ENCODE peak calls at places on chromosomes 11 and 22, in five cellular contexts. One of them, this sample, is unnamed.
A peak's percentile ranks its signal among the peaks of the same experiment; 100 is the strongest.

GRCh38 chr22:43274595-43275240 is 68.5 kb downstream of the SCUBE1 start:
- DNase-seq in IMR-90: no peak
- DNase-seq in SK-N-SH: no peak
- DNase-seq in HepG2: no peak
- DNase-seq in GM12878: no peak
- DNase-seq in this sample: no peak

GRCh38 chr22:46029574-46030200 is 52.7 kb upstream of the WNT7B start:
- DNase-seq in IMR-90: no peak
- DNase-seq in SK-N-SH: no peak
- DNase-seq in HepG2: no peak
- DNase-seq in GM12878: no peak
- DNase-seq in this sample: no peak

GRCh38 chr22:35051034-35051535 is 14.9 kb upstream of the ISX start:
- DNase-seq in IMR-90: no peak
- DNase-seq in SK-N-SH: no peak
- DNase-seq in HepG2: no peak
- DNase-seq in GM12878: no peak
- DNase-seq in this sample: no peak

GRCh38 chr11:30244255-30244654 is 13.4 kb downstream of the FSHB start:
- DNase-seq in IMR-90: peak; percentile 58
- DNase-seq in SK-N-SH: no peak
- DNase-seq in HepG2: no peak
- DNase-seq in GM12878: no peak
- DNase-seq in this sample: no peak

GRCh38 chr11:92384316-92384715 is 159.7 kb downstream of the FAT3 start:
- DNase-seq in IMR-90: peak; percentile 60
- DNase-seq in SK-N-SH: peak; percentile 18
- DNase-seq in HepG2: no peak
- DNase-seq in GM12878: no peak
- DNase-seq in this sample: no peak

GRCh38 chr11:42311944-42312343 is 852.5 kb upstream of the LRRC4C start:
- DNase-seq in IMR-90: no peak
- DNase-seq in SK-N-SH: no peak
- DNase-seq in HepG2: no peak
- DNase-seq in GM12878: no peak
- DNase-seq in this sample: no peak

GRCh38 chr11:73426184-73426845 is 50.1 kb downstream of the RELT start:
- DNase-seq in IMR-90: peak; percentile 53
- DNase-seq in SK-N-SH: no peak
- DNase-seq in HepG2: no peak
- DNase-seq in GM12878: no peak
- DNase-seq in this sample: no peak

GRCh38 chr11:130211144-130211543 is 51.6 kb downstream of the ST14 start:
- DNase-seq in IMR-90: no peak
- DNase-seq in SK-N-SH: no peak
- DNase-seq in HepG2: no peak
- DNase-seq in GM12878: no peak
- DNase-seq in this sample: no peak

GRCh38 chr11:104256525-104256924 is 92.6 kb upstream of the PDGFD start:
- DNase-seq in IMR-90: peak; percentile 13
- DNase-seq in SK-N-SH: no peak
- DNase-seq in HepG2: no peak
- DNase-seq in GM12878: no peak
- DNase-seq in this sample: no peak

GRCh38 chr11:118287006-118287405 is 17.5 kb upstream of the CD3E start:
- DNase-seq in IMR-90: no peak
- DNase-seq in SK-N-SH: no peak
- DNase-seq in HepG2: no peak
- DNase-seq in GM12878: no peak
- DNase-seq in this sample: no peak

GRCh38 chr11:75562048-75562835 is at the start of gene SERPINH1:
- DNase-seq in IMR-90: peak; percentile 84
- DNase-seq in SK-N-SH: peak; percentile 95
- DNase-seq in HepG2: peak; percentile 81
- DNase-seq in GM12878: peak; percentile 58
- DNase-seq in this sample: peak; percentile 93

GRCh38 chr11:121437018-121437685 is 15.0 kb upstream of the SORL1 start:
- DNase-seq in IMR-90: peak; percentile 12
- DNase-seq in SK-N-SH: no peak
- DNase-seq in HepG2: no peak
- DNase-seq in GM12878: no peak
- DNase-seq in this sample: no peak

GRCh38 chr22:27329471-27329870 is 472.1 kb downstream of the MN1 start:
- DNase-seq in IMR-90: no peak
- DNase-seq in SK-N-SH: no peak
- DNase-seq in HepG2: no peak
- DNase-seq in GM12878: no peak
- DNase-seq in this sample: no peak

GRCh38 chr11:47564933-47565339 is 463 bp upstream of the PTPMT1 start:
- DNase-seq in IMR-90: no peak
- DNase-seq in SK-N-SH: peak; percentile 43
- DNase-seq in HepG2: no peak
- DNase-seq in GM12878: no peak
- DNase-seq in this sample: no peak

GRCh38 chr11:79510948-79511347 is 70.1 kb upstream of the TENM4 start:
- DNase-seq in IMR-90: no peak
- DNase-seq in SK-N-SH: peak; percentile 26
- DNase-seq in HepG2: no peak
- DNase-seq in GM12878: no peak
- DNase-seq in this sample: no peak

GRCh38 chr11:18772211-18772610 is 19.4 kb downstream of the PTPN5 start:
- DNase-seq in IMR-90: peak; percentile 28
- DNase-seq in SK-N-SH: no peak
- DNase-seq in HepG2: no peak
- DNase-seq in GM12878: no peak
- DNase-seq in this sample: no peak

GRCh38 chr11:123308077-123308476 is 113.0 kb upstream of the CLMP start:
- DNase-seq in IMR-90: peak; percentile 64
- DNase-seq in SK-N-SH: peak; percentile 62
- DNase-seq in HepG2: no peak
- DNase-seq in GM12878: peak; percentile 19
- DNase-seq in this sample: no peak

GRCh38 chr11:10823152-10823579 is 14.4 kb upstream of the EIF4G2 start:
- DNase-seq in IMR-90: no peak
- DNase-seq in SK-N-SH: no peak
- DNase-seq in HepG2: no peak
- DNase-seq in GM12878: peak; percentile 15
- DNase-seq in this sample: peak; percentile 50

GRCh38 chr11:59144579-59145345 is 2.1 kb downstream of the FAM111A start:
- DNase-seq in IMR-90: peak; percentile 78
- DNase-seq in SK-N-SH: peak; percentile 20
- DNase-seq in HepG2: no peak
- DNase-seq in GM12878: peak; percentile 71
- DNase-seq in this sample: peak; percentile 59
- TF ChIP-seq MXI1 in IMR-90: peak; percentile 95
- TF ChIP-seq MXI1 in SK-N-SH: no peak
- TF ChIP-seq MXI1 in HepG2: no peak
- TF ChIP-seq MXI1 in GM12878: peak; percentile 87
- TF ChIP-seq MXI1 in this sample: no peak

DNA sequence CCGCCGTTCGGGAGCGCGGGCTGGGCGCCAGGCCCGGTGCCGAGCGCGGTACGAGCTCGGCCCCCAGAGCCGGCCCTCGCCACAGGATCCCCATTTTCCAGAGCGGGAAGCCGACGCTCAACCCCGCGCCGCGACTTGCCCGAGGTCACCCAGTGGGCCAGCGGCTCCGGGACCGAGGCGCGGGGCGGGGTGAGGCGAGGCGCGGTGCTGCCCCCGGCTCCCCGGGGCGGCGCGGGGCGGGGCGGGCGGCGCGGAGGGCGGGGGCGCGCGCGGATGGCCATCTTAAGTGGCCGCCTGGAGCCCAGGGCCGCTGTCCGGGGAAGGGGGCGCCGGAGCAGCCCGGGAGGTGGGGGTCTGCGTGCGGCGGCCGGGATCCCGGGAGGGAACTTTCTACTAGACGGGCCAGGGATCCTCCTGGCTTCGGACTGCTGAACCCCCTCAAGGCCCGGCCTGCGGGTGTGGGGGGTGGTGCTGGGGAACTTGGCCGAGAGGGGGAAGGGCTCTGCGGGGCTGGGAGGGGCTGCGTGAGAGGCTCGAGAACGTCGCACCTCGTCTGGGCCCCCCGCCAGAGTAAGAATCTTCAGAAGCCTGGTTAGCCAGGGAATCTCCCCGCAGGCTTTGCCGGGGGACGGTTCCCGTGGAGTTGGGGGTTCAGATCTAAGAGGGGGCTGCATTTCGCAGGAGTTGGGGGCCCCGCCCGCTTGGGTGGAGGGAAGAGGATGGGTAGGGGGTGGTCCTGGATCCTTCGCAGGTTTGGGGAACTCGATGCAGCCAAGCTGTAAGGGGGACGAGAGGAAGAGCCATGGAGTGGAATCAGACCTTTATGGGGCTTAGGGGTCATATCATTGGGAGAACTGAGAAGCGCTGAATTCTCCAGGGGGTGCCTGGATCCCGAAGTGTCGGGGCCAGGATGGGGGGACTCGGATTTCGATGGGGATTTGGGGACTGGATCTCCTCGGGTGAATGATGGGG is 666 bp upstream of the INPPL1 start:
- DNase-seq in IMR-90: peak; percentile 56
- DNase-seq in SK-N-SH: peak; percentile 84
- DNase-seq in HepG2: no peak
- DNase-seq in GM12878: no peak
- DNase-seq in this sample: peak; percentile 77
- TF ChIP-seq MXI1 in IMR-90: no peak
- TF ChIP-seq MXI1 in SK-N-SH: peak; percentile 51
- TF ChIP-seq MXI1 in HepG2: peak; percentile 1
- TF ChIP-seq MXI1 in GM12878: no peak
- TF ChIP-seq MXI1 in this sample: no peak

GRCh38 chr22:26134654-26135330 is 34.5 kb upstream of the SEZ6L start:
- DNase-seq in IMR-90: no peak
- DNase-seq in SK-N-SH: no peak
- DNase-seq in HepG2: peak; percentile 3
- DNase-seq in GM12878: no peak
- DNase-seq in this sample: peak; percentile 4
- TF ChIP-seq MXI1 in IMR-90: no peak
- TF ChIP-seq MXI1 in SK-N-SH: no peak
- TF ChIP-seq MXI1 in HepG2: no peak
- TF ChIP-seq MXI1 in GM12878: no peak
- TF ChIP-seq MXI1 in this sample: no peak

GRCh38 chr22:23269441-23270211 is 89.3 kb downstream of the BCR start:
- DNase-seq in IMR-90: no peak
- DNase-seq in SK-N-SH: no peak
- DNase-seq in HepG2: no peak
- DNase-seq in GM12878: no peak
- DNase-seq in this sample: no peak
- TF ChIP-seq MXI1 in IMR-90: no peak
- TF ChIP-seq MXI1 in SK-N-SH: no peak
- TF ChIP-seq MXI1 in HepG2: no peak
- TF ChIP-seq MXI1 in GM12878: no peak
- TF ChIP-seq MXI1 in this sample: no peak

GRCh38 chr22:48901324-48901723 is 926.3 kb downstream of the BRD1 start:
- DNase-seq in IMR-90: no peak
- DNase-seq in SK-N-SH: no peak
- DNase-seq in HepG2: no peak
- DNase-seq in GM12878: no peak
- DNase-seq in this sample: no peak
- TF ChIP-seq MXI1 in IMR-90: no peak
- TF ChIP-seq MXI1 in SK-N-SH: no peak
- TF ChIP-seq MXI1 in HepG2: no peak
- TF ChIP-seq MXI1 in GM12878: no peak
- TF ChIP-seq MXI1 in this sample: no peak

GRCh38 chr11:63915961-63916836 is 765 bp downstream of the RCOR2 start:
- DNase-seq in IMR-90: no peak
- DNase-seq in SK-N-SH: peak; percentile 91
- DNase-seq in HepG2: peak; percentile 53
- DNase-seq in GM12878: no peak
- DNase-seq in this sample: peak; percentile 76
- TF ChIP-seq MXI1 in IMR-90: no peak
- TF ChIP-seq MXI1 in SK-N-SH: peak; percentile 40
- TF ChIP-seq MXI1 in HepG2: no peak
- TF ChIP-seq MXI1 in GM12878: no peak
- TF ChIP-seq MXI1 in this sample: no peak

GRCh38 chr22:25038239-25038638 is 85.7 kb downstream of the KIAA1671 start:
- DNase-seq in IMR-90: no peak
- DNase-seq in SK-N-SH: no peak
- DNase-seq in HepG2: no peak
- DNase-seq in GM12878: no peak
- DNase-seq in this sample: no peak
- TF ChIP-seq MXI1 in IMR-90: no peak
- TF ChIP-seq MXI1 in SK-N-SH: no peak
- TF ChIP-seq MXI1 in HepG2: no peak
- TF ChIP-seq MXI1 in GM12878: no peak
- TF ChIP-seq MXI1 in this sample: no peak

GRCh38 chr22:19724927-19725661 is 1.8 kb downstream of the GP1BB start:
- DNase-seq in IMR-90: no peak
- DNase-seq in SK-N-SH: no peak
- DNase-seq in HepG2: no peak
- DNase-seq in GM12878: no peak
- DNase-seq in this sample: no peak

GRCh38 chr22:19723165-19723989 is at the start of gene GP1BB:
- DNase-seq in IMR-90: no peak
- DNase-seq in SK-N-SH: no peak
- DNase-seq in HepG2: no peak
- DNase-seq in GM12878: no peak
- DNase-seq in this sample: peak; percentile 99

GRCh38 chr22:19722915-19723164 is 499 bp upstream of the GP1BB start:
- DNase-seq in IMR-90: no peak
- DNase-seq in SK-N-SH: no peak
- DNase-seq in HepG2: no peak
- DNase-seq in GM12878: no peak
- DNase-seq in this sample: no peak

GRCh38 chr22:19722175-19722914 is 994 bp upstream of the GP1BB start:
- DNase-seq in IMR-90: no peak
- DNase-seq in SK-N-SH: no peak
- DNase-seq in HepG2: no peak
- DNase-seq in GM12878: no peak
- DNase-seq in this sample: peak; percentile 94

DNA sequence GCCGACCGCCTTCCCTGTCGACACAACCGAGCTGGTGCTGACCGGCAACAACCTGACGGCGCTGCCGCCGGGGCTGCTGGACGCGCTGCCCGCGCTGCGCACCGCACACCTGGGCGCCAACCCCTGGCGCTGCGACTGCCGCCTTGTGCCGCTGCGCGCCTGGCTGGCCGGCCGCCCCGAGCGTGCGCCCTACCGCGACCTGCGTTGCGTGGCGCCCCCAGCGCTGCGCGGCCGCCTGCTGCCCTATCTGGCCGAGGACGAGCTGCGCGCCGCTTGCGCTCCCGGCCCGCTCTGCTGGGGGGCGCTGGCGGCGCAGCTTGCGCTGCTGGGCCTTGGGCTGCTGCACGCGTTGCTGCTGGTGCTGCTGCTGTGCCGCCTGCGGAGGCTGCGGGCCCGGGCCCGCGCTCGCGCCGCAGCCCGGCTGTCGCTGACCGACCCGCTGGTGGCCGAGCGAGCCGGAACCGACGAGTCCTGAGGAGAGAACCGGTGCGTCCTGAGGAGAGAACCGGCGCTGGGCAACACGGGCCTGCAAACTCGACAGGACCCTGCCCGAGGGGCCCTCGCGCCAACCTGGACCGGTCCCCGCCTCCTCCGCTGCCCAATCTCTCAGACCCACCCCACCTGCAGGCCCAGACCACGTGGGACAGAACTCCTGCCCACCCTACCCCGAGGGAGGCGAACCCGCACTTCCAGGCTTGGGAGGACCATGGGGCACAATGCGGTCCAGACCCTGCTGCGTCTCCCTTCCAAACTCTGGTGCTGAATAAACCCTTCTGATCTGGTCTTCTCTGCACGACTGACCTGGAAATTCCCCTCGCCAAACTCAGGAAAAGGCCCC is 870 bp downstream of the GP1BB start:
- DNase-seq in IMR-90: peak; percentile 18
- DNase-seq in SK-N-SH: no peak
- DNase-seq in HepG2: peak; percentile 44
- DNase-seq in GM12878: no peak
- DNase-seq in this sample: peak; percentile 95
- TF ChIP-seq MXI1 in IMR-90: no peak
- TF ChIP-seq MXI1 in SK-N-SH: no peak
- TF ChIP-seq MXI1 in HepG2: no peak
- TF ChIP-seq MXI1 in GM12878: no peak
- TF ChIP-seq MXI1 in this sample: no peak